ENCODE peak calls at places on chromosome 1, in five cellular contexts. C is right lobe of liver, A is neural progenitor cell, P is tibial nerve, S is MM.1S. H is an unnamed sample. For H3K4me1, the result is how much of the 10 kb centered on the place peaks cover.

GRCh38 chr1:98046031-98046641 is 125.3 kb upstream of the DPYD start:
- DNase-seq in C (peak), A (peak), P (no peak), S (no peak), H (no peak)

GRCh38 chr1:11068556-11069232 is 8.9 kb upstream of the SRM start:
- DNase-seq in C (no peak), A (no peak), P (no peak), S (no peak), H (no peak)

GRCh38 chr1:44645466-44646244 is 28.6 kb downstream of the TMEM53 start:
- DNase-seq in C (peak), A (no peak), P (no peak), S (no peak), H (no peak)

GRCh38 chr1:201153474-201154388 is 543 bp downstream of the TMEM9 start:
- DNase-seq in C (no peak), A (no peak), P (no peak), S (no peak), H (peak)

GRCh38 chr1:14598498-14599172 is at the start of gene KAZN:
- DNase-seq in C (no peak), A (peak), P (no peak), S (no peak), H (peak)

GRCh38 chr1:56065729-56066128 is 513.6 kb downstream of the PLPP3 start:
- DNase-seq in C (no peak), A (no peak), P (no peak), S (no peak), H (no peak)

GRCh38 chr1:1208713-1209433 is 2.5 kb upstream of the TNFRSF18 start:
- DNase-seq in C (peak), A (no peak), P (no peak), S (no peak), H (no peak)

GRCh38 chr1:154847891-154848290 is 22.2 kb downstream of the KCNN3 start:
- DNase-seq in C (no peak), A (no peak), P (no peak), S (no peak), H (peak)

GRCh38 chr1:3481046-3481445 is 26.6 kb downstream of the ARHGEF16 start:
- DNase-seq in C (no peak), A (no peak), P (no peak), S (no peak), H (no peak)

GRCh38 chr1:15702722-15703550 is 18.8 kb downstream of the PLEKHM2 start:
- DNase-seq in C (peak), A (no peak), P (peak), S (no peak), H (no peak)

GRCh38 chr1:47838562-47839459 is 158.4 kb downstream of the TRABD2B start:
- DNase-seq in C (no peak), A (no peak), P (no peak), S (no peak), H (no peak)

GRCh38 chr1:246454655-246455054 is 52.4 kb downstream of the SMYD3 start:
- DNase-seq in C (no peak), A (no peak), P (no peak), S (no peak), H (no peak)

GRCh38 chr1:188128761-188129160 is 1300.0 kb downstream of the PLA2G4A start:
- DNase-seq in C (no peak), A (no peak), P (no peak), S (peak), H (no peak)

GRCh38 chr1:205913451-205914204 is 29.6 kb downstream of the SLC26A9 start:
- DNase-seq in C (no peak), A (no peak), P (no peak), S (no peak), H (peak)

GRCh38 chr1:201918343-201918742 is 28.0 kb downstream of the LMOD1 start:
- DNase-seq in C (no peak), A (no peak), P (no peak), S (no peak), H (no peak)

GRCh38 chr1:59139396-59139795 is 157.5 kb upstream of the FGGY start:
- DNase-seq in C (no peak), A (no peak), P (no peak), S (no peak), H (no peak)

GRCh38 chr1:23559985-23560755 is 869 bp upstream of the ID3 start:
- DNase-seq in C (no peak), A (peak), P (no peak), S (no peak), H (no peak)

GRCh38 chr1:109762821-109763645 is 690 bp downstream of the EPS8L3 start:
- DNase-seq in C (no peak), A (no peak), P (no peak), S (no peak), H (no peak)

GRCh38 chr1:89808429-89809117 is 12.3 kb upstream of the LRRC8D start:
- DNase-seq in C (no peak), A (peak), P (no peak), S (no peak), H (no peak)

GRCh38 chr1:2923351-2923750 is 97.9 kb upstream of the ACTRT2 start:
- DNase-seq in C (no peak), A (no peak), P (no peak), S (no peak), H (no peak)

GRCh38 chr1:26555550-26555981 is 26.0 kb downstream of the RPS6KA1 start:
- DNase-seq in C (no peak), A (no peak), P (no peak), S (no peak), H (no peak)

GRCh38 chr1:36352910-36353878 is 29.7 kb upstream of the EVA1B start:
- DNase-seq in C (no peak), A (no peak), P (no peak), S (no peak), H (no peak)

GRCh38 chr1:22536506-22536905 is 26.8 kb upstream of the EPHA8 start:
- DNase-seq in C (no peak), A (no peak), P (no peak), S (no peak), H (no peak)
- H3K4me1 ChIP-seq in C (under half), A (under half), P (under half), S (under half), H (under half)

GRCh38 chr1:21922103-21923014 is 14.8 kb downstream of the HSPG2 start:
- DNase-seq in C (no peak), A (no peak), P (no peak), S (no peak), H (peak)
- H3K4me1 ChIP-seq in C (under half), A (under half), P (under half), S (under half), H (half or more)

GRCh38 chr1:152162826-152163463 is 3.9 kb upstream of the RPTN start:
- DNase-seq in C (no peak), A (no peak), P (no peak), S (no peak), H (no peak)
- H3K4me1 ChIP-seq in C (under half), A (under half), P (under half), S (under half), H (under half)

GRCh38 chr1:64291931-64292330 is 88.5 kb downstream of the UBE2U start:
- DNase-seq in C (no peak), A (no peak), P (no peak), S (no peak), H (no peak)
- H3K4me1 ChIP-seq in C (under half), A (under half), P (under half), S (under half), H (under half)

DNA sequence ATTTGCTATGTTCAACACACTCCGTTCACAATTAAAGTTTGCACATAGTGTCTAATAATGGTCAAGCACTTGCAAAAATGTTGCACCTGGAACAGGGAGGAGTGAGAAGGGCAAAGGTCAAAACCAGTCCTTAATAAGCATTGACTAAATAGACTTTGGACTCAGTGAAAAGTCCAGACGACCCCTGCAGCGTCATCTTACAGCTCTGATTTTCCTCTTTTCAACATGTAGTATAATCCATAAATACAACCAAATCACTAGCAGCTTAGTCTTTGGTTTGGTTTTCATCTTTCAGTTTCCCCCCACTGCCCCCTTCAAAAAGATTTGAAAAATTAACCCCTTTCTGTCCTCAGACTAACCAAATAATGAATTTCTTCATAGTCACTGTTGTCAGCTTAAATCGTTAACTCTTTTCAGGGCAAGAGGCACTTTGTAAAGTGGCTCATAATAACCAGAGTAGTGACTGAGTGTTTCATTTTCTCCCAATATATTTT is 290.3 kb downstream of the PTPRC start:
- DNase-seq in C (no peak), A (no peak), P (no peak), S (peak), H (no peak)
- H3K4me1 ChIP-seq in C (under half), A (under half), P (under half), S (under half), H (under half)

GRCh38 chr1:235939488-235939775 is 72.7 kb upstream of the LYST start:
- DNase-seq in C (no peak), A (no peak), P (no peak), S (no peak), H (no peak)
- H3K4me1 ChIP-seq in C (under half), A (under half), P (under half), S (under half), H (under half)

DNA sequence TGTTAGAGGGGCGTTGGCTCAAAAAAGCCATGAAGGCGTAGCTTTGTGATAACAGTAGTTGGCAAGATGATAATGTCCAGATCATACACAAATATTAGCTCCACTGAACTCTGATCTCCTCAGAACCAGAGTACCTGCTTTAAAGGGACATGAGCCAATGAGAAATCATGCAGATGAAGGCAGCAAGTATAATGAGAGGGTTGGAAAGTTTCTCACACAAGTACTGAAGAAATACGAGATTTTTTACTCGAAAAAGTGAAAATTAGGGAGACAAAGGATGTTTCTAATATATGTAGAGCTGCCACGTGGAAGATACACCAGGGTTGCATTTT is 5.6 kb upstream of the ATP1B1 start:
- DNase-seq in C (no peak), A (no peak), P (no peak), S (no peak), H (no peak)
- H3K4me1 ChIP-seq in C (under half), A (under half), P (under half), S (under half), H (under half)

GRCh38 chr1:42943166-42943565 is 15.5 kb downstream of the SLC2A1 start:
- DNase-seq in C (no peak), A (no peak), P (no peak), S (no peak), H (peak)

GRCh38 chr1:42942444-42942843 is 16.2 kb downstream of the SLC2A1 start:
- DNase-seq in C (no peak), A (no peak), P (no peak), S (no peak), H (no peak)

GRCh38 chr1:42943728-42944127 is 14.9 kb downstream of the SLC2A1 start:
- DNase-seq in C (no peak), A (no peak), P (no peak), S (no peak), H (no peak)

GRCh38 chr1:42940851-42941639 is 17.6 kb downstream of the SLC2A1 start:
- DNase-seq in C (no peak), A (no peak), P (peak), S (no peak), H (no peak)

GRCh38 chr1:42941640-42942330 is 16.9 kb downstream of the SLC2A1 start:
- DNase-seq in C (peak), A (no peak), P (no peak), S (no peak), H (peak)
- H3K4me1 ChIP-seq in C (under half), A (under half), P (half or more), S (under half), H (half or more)

GRCh38 chr1:226708967-226709396 is 30.1 kb downstream of the ITPKB start:
- DNase-seq in C (no peak), A (no peak), P (no peak), S (no peak), H (no peak)

GRCh38 chr1:226710501-226710900 is 28.6 kb downstream of the ITPKB start:
- DNase-seq in C (no peak), A (no peak), P (no peak), S (no peak), H (no peak)

GRCh38 chr1:226709942-226710341 is 29.1 kb downstream of the ITPKB start:
- DNase-seq in C (no peak), A (no peak), P (no peak), S (no peak), H (no peak)

GRCh38 chr1:226706664-226707063 is 32.4 kb downstream of the ITPKB start:
- DNase-seq in C (no peak), A (no peak), P (no peak), S (no peak), H (no peak)

DNA sequence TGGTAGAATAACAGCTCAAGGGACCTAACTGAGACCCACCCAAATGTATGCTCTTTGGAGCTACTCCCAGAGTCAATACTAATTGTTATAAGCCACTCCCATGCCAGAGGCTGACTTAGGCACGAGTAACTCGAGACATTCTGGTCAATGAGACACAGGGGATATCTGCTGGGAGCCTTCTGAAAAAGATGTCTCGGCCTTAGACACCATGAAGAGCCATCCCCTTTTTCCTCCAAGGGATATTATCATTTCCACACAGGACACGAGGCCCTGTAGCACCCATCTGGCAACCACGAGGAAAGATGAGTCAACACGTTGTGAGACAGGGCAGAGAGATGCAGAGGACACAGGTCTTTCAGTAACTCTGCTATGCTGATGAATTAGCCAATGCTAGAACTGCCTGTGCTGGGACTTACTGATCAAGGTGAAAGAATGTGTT is 30.7 kb downstream of the ITPKB start:
- DNase-seq in C (no peak), A (peak), P (peak), S (no peak), H (no peak)
- H3K4me1 ChIP-seq in C (under half), A (under half), P (under half), S (under half), H (under half)

GRCh38 chr1:6003568-6004411 is 11.6 kb upstream of the NPHP4 start:
- DNase-seq in C (no peak), A (peak), P (no peak), S (no peak), H (no peak)
- H3K4me1 ChIP-seq in C (under half), A (under half), P (under half), S (under half), H (under half)

H was measured in thyroid gland.